ENCODE peak calls at places on chromosome 11, in six cellular contexts. One of them, this sample, is unnamed.

GRCh38 chr11:14907411-14908213 is 15.6 kb upstream of the CYP2R1 start:
- DNase-seq in progenitor cell of endocrine pancreas: peak
- DNase-seq in WERI-Rb-1: peak
- DNase-seq in cardiac fibroblast: peak
- DNase-seq in HepG2: peak
- DNase-seq in bronchial epithelial cell: no peak
- DNase-seq in this sample: peak

GRCh38 chr11:61762216-61762615 is 9.8 kb downstream of the MYRF start:
- DNase-seq in progenitor cell of endocrine pancreas: no peak
- DNase-seq in WERI-Rb-1: no peak
- DNase-seq in cardiac fibroblast: no peak
- DNase-seq in bronchial epithelial cell: no peak
- DNase-seq in HepG2: no peak
- DNase-seq in this sample: no peak

GRCh38 chr11:64244107-64244506 is 2.6 kb downstream of the PPP1R14B start:
- DNase-seq in bronchial epithelial cell: no peak
- DNase-seq in cardiac fibroblast: no peak
- DNase-seq in HepG2: no peak
- DNase-seq in WERI-Rb-1: no peak
- DNase-seq in progenitor cell of endocrine pancreas: no peak
- DNase-seq in this sample: no peak

GRCh38 chr11:128153697-128154048 is 433.7 kb downstream of the ETS1 start:
- DNase-seq in bronchial epithelial cell: no peak
- DNase-seq in cardiac fibroblast: no peak
- DNase-seq in progenitor cell of endocrine pancreas: no peak
- DNase-seq in HepG2: no peak
- DNase-seq in WERI-Rb-1: no peak
- DNase-seq in this sample: no peak

GRCh38 chr11:47498149-47498548 is 49.2 kb upstream of the RAPSN start:
- DNase-seq in HepG2: no peak
- DNase-seq in cardiac fibroblast: no peak
- DNase-seq in bronchial epithelial cell: no peak
- DNase-seq in WERI-Rb-1: no peak
- DNase-seq in progenitor cell of endocrine pancreas: no peak
- DNase-seq in this sample: no peak

GRCh38 chr11:30017467-30017895 is 651 bp upstream of the KCNA4 start:
- DNase-seq in cardiac fibroblast: no peak
- DNase-seq in WERI-Rb-1: no peak
- DNase-seq in bronchial epithelial cell: no peak
- DNase-seq in progenitor cell of endocrine pancreas: no peak
- DNase-seq in HepG2: no peak
- DNase-seq in this sample: no peak

GRCh38 chr11:77080643-77081210 is 14.0 kb downstream of the CAPN5 start:
- DNase-seq in HepG2: no peak
- DNase-seq in cardiac fibroblast: peak
- DNase-seq in progenitor cell of endocrine pancreas: no peak
- DNase-seq in WERI-Rb-1: no peak
- DNase-seq in bronchial epithelial cell: no peak
- DNase-seq in this sample: peak

GRCh38 chr11:91926967-91927366 is 297.7 kb upstream of the FAT3 start:
- DNase-seq in HepG2: no peak
- DNase-seq in progenitor cell of endocrine pancreas: no peak
- DNase-seq in bronchial epithelial cell: no peak
- DNase-seq in WERI-Rb-1: no peak
- DNase-seq in cardiac fibroblast: no peak
- DNase-seq in this sample: peak

GRCh38 chr11:22304337-22304961 is 33.7 kb upstream of the SLC17A6 start:
- DNase-seq in WERI-Rb-1: no peak
- DNase-seq in bronchial epithelial cell: peak
- DNase-seq in cardiac fibroblast: peak
- DNase-seq in progenitor cell of endocrine pancreas: no peak
- DNase-seq in HepG2: peak
- DNase-seq in this sample: no peak

GRCh38 chr11:75673977-75674582 is 5.2 kb upstream of the MAP6 start:
- DNase-seq in progenitor cell of endocrine pancreas: no peak
- DNase-seq in HepG2: peak
- DNase-seq in WERI-Rb-1: no peak
- DNase-seq in bronchial epithelial cell: peak
- DNase-seq in cardiac fibroblast: peak
- DNase-seq in this sample: peak

GRCh38 chr11:96037267-96037990 is 113.5 kb upstream of the MTMR2 start:
- DNase-seq in progenitor cell of endocrine pancreas: no peak
- DNase-seq in cardiac fibroblast: peak
- DNase-seq in WERI-Rb-1: no peak
- DNase-seq in bronchial epithelial cell: peak
- DNase-seq in HepG2: no peak
- DNase-seq in this sample: no peak

GRCh38 chr11:102446606-102447005 is 6.0 kb downstream of the TMEM123 start:
- DNase-seq in HepG2: no peak
- DNase-seq in bronchial epithelial cell: peak
- DNase-seq in cardiac fibroblast: peak
- DNase-seq in progenitor cell of endocrine pancreas: no peak
- DNase-seq in WERI-Rb-1: no peak
- DNase-seq in this sample: no peak

GRCh38 chr11:122746050-122746478 is 90.5 kb downstream of the UBASH3B start:
- DNase-seq in progenitor cell of endocrine pancreas: no peak
- DNase-seq in HepG2: no peak
- DNase-seq in bronchial epithelial cell: no peak
- DNase-seq in WERI-Rb-1: no peak
- DNase-seq in cardiac fibroblast: no peak
- DNase-seq in this sample: no peak

GRCh38 chr11:6655790-6656580 is at the start of gene DCHS1:
- DNase-seq in WERI-Rb-1: peak
- DNase-seq in progenitor cell of endocrine pancreas: peak
- DNase-seq in HepG2: no peak
- DNase-seq in cardiac fibroblast: no peak
- DNase-seq in bronchial epithelial cell: no peak
- DNase-seq in this sample: no peak

GRCh38 chr11:409008-409599 is 5.7 kb downstream of the SIGIRR start:
- DNase-seq in progenitor cell of endocrine pancreas: no peak
- DNase-seq in cardiac fibroblast: no peak
- DNase-seq in WERI-Rb-1: no peak
- DNase-seq in HepG2: no peak
- DNase-seq in bronchial epithelial cell: no peak
- DNase-seq in this sample: no peak
- TF ChIP-seq CTCF in progenitor cell of endocrine pancreas: no peak
- TF ChIP-seq CTCF in cardiac fibroblast: no peak
- TF ChIP-seq CTCF in WERI-Rb-1: no peak
- TF ChIP-seq CTCF in HepG2: no peak
- TF ChIP-seq CTCF in bronchial epithelial cell: no peak
- TF ChIP-seq CTCF in this sample: no peak

DNA sequence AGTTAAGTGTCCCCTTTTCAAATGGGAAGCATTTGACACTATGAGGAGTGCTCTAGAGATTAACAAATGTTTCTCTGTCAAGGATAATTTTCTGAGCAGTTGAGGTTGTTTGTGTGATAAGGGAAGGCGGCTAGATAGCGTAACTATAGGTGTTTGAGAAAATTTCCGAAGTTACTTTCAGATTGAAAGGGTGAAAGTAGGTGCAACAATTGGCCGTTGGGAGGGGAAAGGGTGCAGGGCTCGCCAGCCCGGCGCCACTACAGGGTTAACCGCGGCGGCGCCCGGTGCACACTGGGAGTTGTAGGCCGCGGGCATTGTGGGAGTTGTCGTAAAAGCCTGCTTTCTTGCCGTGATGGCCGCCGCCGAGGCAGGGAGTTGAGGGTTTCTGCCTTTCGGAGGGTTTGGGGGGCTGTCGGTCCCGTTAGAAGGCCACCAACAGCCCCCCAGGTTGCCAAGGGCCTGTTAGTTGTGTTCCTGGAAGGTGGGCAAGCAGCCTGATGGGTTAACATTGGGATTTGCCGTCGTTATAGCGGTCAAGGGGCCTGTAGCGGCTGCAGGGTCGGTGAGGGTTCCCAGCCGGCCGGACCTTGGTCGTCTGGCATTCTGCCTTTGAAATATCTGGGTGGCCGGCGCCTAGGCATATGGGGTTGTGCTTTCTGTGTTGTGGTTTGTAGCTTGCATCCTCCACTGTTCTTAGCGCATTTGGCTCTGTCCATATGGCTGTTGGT is 36.5 kb upstream of the HSD17B12 start:
- DNase-seq in bronchial epithelial cell: peak
- DNase-seq in progenitor cell of endocrine pancreas: peak
- DNase-seq in cardiac fibroblast: peak
- DNase-seq in HepG2: peak
- DNase-seq in WERI-Rb-1: peak
- DNase-seq in this sample: peak
- TF ChIP-seq CTCF in bronchial epithelial cell: no peak
- TF ChIP-seq CTCF in progenitor cell of endocrine pancreas: no peak
- TF ChIP-seq CTCF in cardiac fibroblast: no peak
- TF ChIP-seq CTCF in HepG2: peak
- TF ChIP-seq CTCF in WERI-Rb-1: no peak
- TF ChIP-seq CTCF in this sample: no peak

DNA sequence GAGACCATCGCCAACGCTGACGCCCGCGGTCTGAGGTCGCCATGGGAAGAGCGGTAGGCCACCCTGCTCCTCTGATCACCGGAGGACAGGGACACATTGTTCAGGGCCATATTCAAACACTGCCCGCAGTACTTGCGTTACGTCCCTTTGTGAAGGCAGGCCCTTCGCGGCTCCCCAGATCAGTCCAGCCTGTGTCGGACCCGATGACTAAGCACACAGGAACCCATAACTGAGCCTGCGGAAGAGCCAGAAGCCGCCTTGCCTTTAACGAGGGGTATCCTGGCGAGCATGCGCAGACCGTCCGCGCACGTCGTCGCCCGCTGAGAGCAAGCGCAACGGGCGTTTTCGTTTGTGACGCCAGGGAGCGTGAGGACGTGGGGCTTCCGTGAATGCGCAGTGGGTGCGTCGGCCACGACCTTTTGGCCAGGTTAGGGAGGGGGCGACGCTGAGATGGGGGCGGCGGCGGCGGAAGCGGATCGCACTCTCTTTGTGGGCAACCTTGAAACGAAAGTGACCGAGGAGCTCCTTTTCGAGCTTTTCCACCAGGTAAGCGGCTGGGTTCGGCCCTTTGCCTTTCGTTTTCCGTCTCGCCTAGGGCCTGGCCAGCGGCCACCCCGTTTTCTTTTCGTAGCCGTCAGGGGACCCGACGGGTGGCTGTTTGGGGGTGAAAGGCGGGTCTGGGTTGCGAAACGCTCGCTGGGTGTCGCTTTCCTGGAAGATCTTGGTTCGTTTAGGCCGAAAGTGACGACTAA is at the start of the genes C11orf71 and RBM7:
- DNase-seq in cardiac fibroblast: peak
- DNase-seq in progenitor cell of endocrine pancreas: peak
- DNase-seq in HepG2: peak
- DNase-seq in WERI-Rb-1: peak
- DNase-seq in bronchial epithelial cell: peak
- DNase-seq in this sample: peak
- TF ChIP-seq CTCF in cardiac fibroblast: no peak
- TF ChIP-seq CTCF in progenitor cell of endocrine pancreas: no peak
- TF ChIP-seq CTCF in HepG2: peak
- TF ChIP-seq CTCF in WERI-Rb-1: no peak
- TF ChIP-seq CTCF in bronchial epithelial cell: no peak
- TF ChIP-seq CTCF in this sample: no peak

GRCh38 chr11:26286472-26287066 is 45.4 kb upstream of the ANO3 start:
- DNase-seq in cardiac fibroblast: peak
- DNase-seq in HepG2: peak
- DNase-seq in bronchial epithelial cell: peak
- DNase-seq in progenitor cell of endocrine pancreas: no peak
- DNase-seq in WERI-Rb-1: peak
- DNase-seq in this sample: no peak
- TF ChIP-seq CTCF in cardiac fibroblast: peak
- TF ChIP-seq CTCF in HepG2: peak
- TF ChIP-seq CTCF in bronchial epithelial cell: peak
- TF ChIP-seq CTCF in progenitor cell of endocrine pancreas: peak
- TF ChIP-seq CTCF in WERI-Rb-1: peak
- TF ChIP-seq CTCF in this sample: no peak